ENCODE peak calls at places on chromosomes 6 and 20, in six cellular contexts. R is IMR-90, C is trophoblast cell, B is neuronal stem cell, Q is H9, T is H1. L is an unnamed sample.

GRCh38 chr6:162416845-162417537 is 310.6 kb downstream of the PRKN start:
- DNase-seq in Q (no peak), B (no peak), R (no peak), T (no peak), C (no peak), L (no peak)

GRCh38 chr6:110341671-110342304 is 16.4 kb downstream of the METTL24 start:
- DNase-seq in B (no peak), C (peak; percentile 49), T (peak; percentile 57), Q (peak; percentile 70), R (peak; percentile 32), L (peak; percentile 58)

GRCh38 chr6:145903356-145904102 is 60.6 kb downstream of the SHPRH start:
- DNase-seq in T (no peak), Q (no peak), R (peak; percentile 83), B (no peak), C (no peak), L (peak; percentile 8)

GRCh38 chr6:31339210-31339609 is 17.8 kb downstream of the HLA-B start:
- DNase-seq in R (no peak), C (no peak), T (no peak), B (no peak), Q (no peak), L (no peak)

GRCh38 chr20:1273366-1273765 is 7.3 kb downstream of the SNPH start:
- DNase-seq in C (no peak), R (no peak), Q (no peak), B (no peak), T (no peak), L (no peak)

GRCh38 chr6:29953001-29953436 is 10.7 kb downstream of the HLA-A start:
- DNase-seq in C (peak; percentile 86), B (no peak), T (no peak), Q (no peak), R (peak; percentile 21), L (peak; percentile 83)

GRCh38 chr6:162108041-162108440 is 619.5 kb downstream of the PRKN start:
- DNase-seq in Q (no peak), R (no peak), B (no peak), C (no peak), T (no peak), L (no peak)

GRCh38 chr20:46348972-46349741 is 40.9 kb upstream of the CDH22 start:
- DNase-seq in Q (peak; percentile 80), R (peak; percentile 31), C (peak; percentile 47), T (peak; percentile 86), B (peak; percentile 72), L (peak; percentile 59)

GRCh38 chr20:4764805-4765204 is 43.1 kb downstream of the PRND start:
- DNase-seq in Q (no peak), R (no peak), B (no peak), C (no peak), T (no peak), L (no peak)

GRCh38 chr6:160733045-160733646 is 31.1 kb downstream of the PLG start:
- DNase-seq in B (peak; percentile 47), C (peak; percentile 84), R (peak; percentile 13), Q (peak; percentile 59), T (peak; percentile 48), L (peak; percentile 10)

GRCh38 chr6:165817148-165817547 is 154.1 kb upstream of the PDE10A start:
- DNase-seq in C (no peak), T (no peak), B (no peak), Q (no peak), R (no peak), L (no peak)

GRCh38 chr6:27829453-27830211 is 82.6 kb downstream of the OR2B2 start:
- DNase-seq in R (peak; percentile 45), T (no peak), B (no peak), Q (no peak), C (no peak), L (peak; percentile 33)

GRCh38 chr20:62027116-62027515 is 38.6 kb downstream of the TAF4 start:
- DNase-seq in C (no peak), B (no peak), R (peak; percentile 28), Q (no peak), T (no peak), L (no peak)

GRCh38 chr6:109816452-109817374 is 125.6 kb downstream of the FIG4 start:
- DNase-seq in Q (no peak), B (no peak), C (no peak), T (no peak), R (no peak), L (no peak)

GRCh38 chr6:95576621-95577316 is 566 bp upstream of the MANEA start:
- DNase-seq in B (no peak), T (no peak), Q (no peak), R (peak; percentile 6), C (peak; percentile 23), L (peak; percentile 42)

GRCh38 chr6:47161176-47161687 is 119.1 kb upstream of the ADGRF1 start:
- DNase-seq in B (no peak), C (peak; percentile 36), T (no peak), R (peak; percentile 36), Q (no peak), L (no peak)

GRCh38 chr20:38893485-38894090 is 32.6 kb upstream of the FAM83D start:
- DNase-seq in C (peak; percentile 71), Q (peak; percentile 88), B (peak; percentile 58), T (peak; percentile 89), R (peak; percentile 18), L (peak; percentile 28)

GRCh38 chr20:16437387-16437990 is 135.8 kb downstream of the KIF16B start:
- DNase-seq in B (no peak), T (no peak), C (no peak), Q (no peak), R (no peak), L (no peak)

GRCh38 chr20:39010496-39010895 is 48.4 kb downstream of the DHX35 start:
- DNase-seq in R (no peak), Q (peak; percentile 44), B (no peak), C (no peak), T (no peak), L (no peak)

GRCh38 chr6:39496951-39497350 is 174.4 kb upstream of the KCNK16 start:
- DNase-seq in C (no peak), T (no peak), B (no peak), R (no peak), Q (no peak), L (peak; percentile 85)

GRCh38 chr6:13303668-13304017 is 24.7 kb downstream of the TBC1D7 start:
- DNase-seq in B (no peak), C (peak; percentile 16), R (peak; percentile 81), T (peak; percentile 24), Q (no peak), L (peak; percentile 87)

DNA sequence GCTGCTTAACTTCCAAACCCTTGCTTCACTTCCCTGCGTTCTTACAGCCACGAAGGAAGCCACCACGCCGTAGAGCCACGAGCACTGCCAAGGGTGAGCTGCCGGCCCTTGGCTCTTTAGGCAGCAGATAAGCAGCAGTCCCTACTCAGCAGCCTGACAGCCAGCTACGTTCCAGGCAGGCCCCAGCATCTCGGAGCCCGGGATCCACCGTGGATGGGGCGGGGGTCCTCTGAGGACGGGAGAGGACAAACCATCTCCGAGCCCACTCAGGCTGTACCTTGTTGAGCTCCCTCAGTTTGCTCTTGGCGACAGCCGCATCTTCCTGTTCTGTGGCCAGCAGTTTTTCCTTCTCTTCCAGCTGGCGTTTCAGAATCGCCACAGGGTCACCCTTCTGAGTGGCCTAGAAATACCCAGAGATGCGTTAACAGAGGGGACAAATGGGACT is 40.5 kb downstream of the RRBP1 start:
- DNase-seq in R (no peak), C (no peak), Q (no peak), T (no peak), B (no peak), L (no peak)
- H3K79me1 ChIP-seq in R (peaks cover 32% of the 10 kb centered on the region), C (no peaks in the 10 kb centered on the region), Q (peaks cover 2% of the 10 kb centered on the region), T (peaks cover 18% of the 10 kb centered on the region), B (no peaks in the 10 kb centered on the region), L (peaks cover 47% of the 10 kb centered on the region)

GRCh38 chr6:129098061-129098553 is 215.2 kb downstream of the LAMA2 start:
- DNase-seq in B (no peak), Q (no peak), T (no peak), R (no peak), C (no peak), L (no peak)

GRCh38 chr6:129096651-129097290 is 213.8 kb downstream of the LAMA2 start:
- DNase-seq in R (no peak), T (no peak), C (peak; percentile 92), B (no peak), Q (no peak), L (no peak)

GRCh38 chr6:129100164-129100563 is 217.2 kb downstream of the LAMA2 start:
- DNase-seq in Q (no peak), C (no peak), R (no peak), B (no peak), T (no peak), L (no peak)

GRCh38 chr6:129102741-129103140 is 219.8 kb downstream of the LAMA2 start:
- DNase-seq in T (no peak), Q (no peak), C (peak; percentile 95), B (no peak), R (peak; percentile 42), L (peak; percentile 10)

GRCh38 chr6:129099696-129100095 is 216.8 kb downstream of the LAMA2 start:
- DNase-seq in Q (no peak), B (no peak), C (peak; percentile 98), T (no peak), R (no peak), L (no peak)
- H2AFZ ChIP-seq in Q (no peak overlapping the region), B (no peak overlapping the region), C (no peak overlapping the region), T (no peak overlapping the region), R (no peak overlapping the region), L (no peak overlapping the region)

GRCh38 chr6:17599885-17600526 is at the start of gene FAM8A1:
- DNase-seq in R (peak; percentile 80), B (peak; percentile 88), T (peak; percentile 96), C (peak; percentile 93), Q (peak; percentile 97), L (peak; percentile 87)
- H2AK5ac ChIP-seq in R (no peak within 1 kb of the TSS), B (peak within 1 kb of the TSS; percentile 52), T (no peak within 1 kb of the TSS), C (no peak within 1 kb of the TSS), Q (no peak within 1 kb of the TSS), L (no peak within 1 kb of the TSS)

GRCh38 chr20:48808382-48809034 is 19.3 kb downstream of the PREX1 start:
- DNase-seq in Q (no peak), C (peak; percentile 38), B (no peak), T (no peak), R (no peak), L (no peak)
- H3K79me1 ChIP-seq in Q (no peaks in the 10 kb centered on the region), C (no peaks in the 10 kb centered on the region), B (peaks cover 3% of the 10 kb centered on the region), T (peaks cover 2% of the 10 kb centered on the region), R (no peaks in the 10 kb centered on the region), L (peaks cover 37% of the 10 kb centered on the region)

GRCh38 chr6:43016166-43016915 is 2.3 kb downstream of the KLHDC3 start:
- DNase-seq in C (no peak), T (no peak), R (no peak), B (no peak), Q (no peak), L (no peak)

GRCh38 chr6:43014434-43014909 is 423 bp downstream of the KLHDC3 start:
- DNase-seq in R (peak; percentile 45), T (no peak), C (peak; percentile 26), B (no peak), Q (no peak), L (peak; percentile 63)

GRCh38 chr6:43013020-43013842 is 515 bp downstream of the MEA1 start:
- DNase-seq in R (peak; percentile 21), B (no peak), T (no peak), Q (no peak), C (peak; percentile 16), L (peak; percentile 32)

GRCh38 chr6:43012364-43012763 is 1.4 kb downstream of the MEA1 start:
- DNase-seq in T (no peak), Q (no peak), R (no peak), C (no peak), B (no peak), L (no peak)

GRCh38 chr6:43013843-43014433 is at the start of the genes KLHDC3 and MEA1:
- DNase-seq in Q (peak; percentile 100), B (peak; percentile 99), R (peak; percentile 100), T (peak; percentile 99), C (peak; percentile 100), L (peak; percentile 100)
- H2AFZ ChIP-seq in Q (no peak within 1 kb of the TSS), B (peak within 1 kb of the TSS; percentile 91), R (peak within 1 kb of the TSS; percentile 94), T (no peak within 1 kb of the TSS), C (peak within 1 kb of the TSS; percentile 85), L (peak within 1 kb of the TSS; percentile 18)

GRCh38 chr6:154528286-154528915 is 17.9 kb upstream of the CNKSR3 start:
- DNase-seq in Q (no peak), B (no peak), T (no peak), C (no peak), R (no peak), L (no peak)
- H2AK5ac ChIP-seq in Q (no peak overlapping the region), B (no peak overlapping the region), T (no peak overlapping the region), C (no peak overlapping the region), R (no peak overlapping the region), L (no peak overlapping the region)

L was measured in mesenchymal stem cell.